ENCODE peak calls at places on chromosome 4, in ten cellular contexts. H is T-cell; Q is lower leg skin; M is iPS DF 6.9; K is HEK293T; I is HT1080; A is body of pancreas; S is T-helper 1 cell; C is hypothalamus; Y is activated naive CD4-positive, alpha-beta T cell. E is an unnamed sample.

GRCh38 chr4:114417214-114417613 is 181.4 kb upstream of the UGT8 start:
- DNase-seq in H (no peak), Q (no peak), M (no peak), K (peak), I (peak), A (no peak), S (no peak), C (no peak), Y (no peak), E (no peak)

GRCh38 chr4:188178276-188178675 is 39.0 kb downstream of the TRIML1 start:
- DNase-seq in H (no peak), Q (no peak), M (no peak), K (no peak), I (peak), A (no peak), S (no peak), C (peak), Y (no peak), E (no peak)

GRCh38 chr4:31021008-31021407 is 300.8 kb downstream of the PCDH7 start:
- DNase-seq in H (no peak), Q (no peak), M (no peak), K (no peak), I (no peak), A (no peak), S (no peak), C (no peak), Y (no peak), E (no peak)

GRCh38 chr4:7020290-7020689 is 22.9 kb upstream of the TADA2B start:
- DNase-seq in H (no peak), Q (no peak), M (no peak), K (no peak), I (no peak), A (no peak), S (no peak), C (no peak), Y (no peak), E (no peak)

GRCh38 chr4:82515705-82516104 is 46.1 kb downstream of the TMEM150C start:
- DNase-seq in H (no peak), Q (peak), M (no peak), K (no peak), I (peak), A (peak), S (no peak), C (peak), Y (no peak), E (no peak)

GRCh38 chr4:126604273-126604867 is 1028.4 kb upstream of the INTU start:
- DNase-seq in H (no peak), Q (no peak), M (no peak), K (peak), I (peak), A (no peak), S (no peak), C (peak), Y (no peak), E (no peak)

GRCh38 chr4:176611351-176611750 is 181.4 kb downstream of the VEGFC start:
- DNase-seq in H (no peak), Q (no peak), M (no peak), K (no peak), I (no peak), A (no peak), S (no peak), C (no peak), Y (no peak), E (no peak)

GRCh38 chr4:166318810-166319525 is 445.9 kb downstream of the TLL1 start:
- DNase-seq in H (no peak), Q (no peak), M (no peak), K (no peak), I (peak), A (no peak), S (no peak), C (no peak), Y (no peak), E (no peak)

GRCh38 chr4:113697429-113697828 is 64.1 kb downstream of the CAMK2D start:
- DNase-seq in H (no peak), Q (no peak), M (no peak), K (no peak), I (no peak), A (no peak), S (no peak), C (no peak), Y (no peak), E (no peak)

GRCh38 chr4:95363966-95364365 is 184.8 kb downstream of the UNC5C start:
- DNase-seq in H (no peak), Q (no peak), M (no peak), K (no peak), I (no peak), A (peak), S (no peak), C (peak), Y (no peak), E (no peak)

GRCh38 chr4:71472946-71473345 is 134.1 kb downstream of the SLC4A4 start:
- DNase-seq in H (no peak), Q (no peak), M (no peak), K (no peak), I (peak), A (no peak), S (no peak), C (no peak), Y (no peak), E (no peak)

GRCh38 chr4:41505161-41505653 is 32.8 kb upstream of the LIMCH1 start:
- DNase-seq in H (no peak), Q (no peak), M (no peak), K (no peak), I (peak), A (no peak), S (no peak), C (peak), Y (no peak), E (no peak)

GRCh38 chr4:4334798-4335520 is 44.9 kb downstream of the ZBTB49 start:
- DNase-seq in H (peak), Q (peak), M (peak), K (peak), I (peak), A (peak), S (peak), C (peak), Y (peak), E (no peak)

GRCh38 chr4:7183161-7183560 is 9.2 kb upstream of the SORCS2 start:
- DNase-seq in H (no peak), Q (no peak), M (no peak), K (no peak), I (peak), A (no peak), S (no peak), C (no peak), Y (no peak), E (no peak)